ENCODE peak calls at places on chromosome 10, in five cellular contexts. Y is esophagus squamous epithelium, M is upper lobe of right lung, L is PC-3, Z is IMR-90. P is an unnamed sample. For H3K4me1, the result is how much of the 10 kb centered on the place peaks cover.

GRCh38 chr10:86900955-86901354 is 56.5 kb downstream of the MMRN2 start:
- DNase-seq in M (peak), Y (no peak), L (no peak), Z (peak), P (no peak)

GRCh38 chr10:7408494-7409044 is 2.3 kb downstream of the SFMBT2 start:
- DNase-seq in Y (no peak), Z (peak), M (peak), L (peak), P (peak)

GRCh38 chr10:100728928-100729876 is 16.2 kb upstream of the PAX2 start:
- DNase-seq in M (peak), Z (peak), L (peak), Y (no peak), P (peak)

GRCh38 chr10:71392791-71393781 is 3.6 kb upstream of the CDH23 start:
- DNase-seq in Z (no peak), Y (no peak), M (peak), L (no peak), P (no peak)

GRCh38 chr10:6729071-6729773 is 149.1 kb upstream of the PRKCQ start:
- DNase-seq in Y (no peak), M (no peak), Z (peak), L (peak), P (no peak)

GRCh38 chr10:14586901-14587300 is 187.8 kb downstream of the FAM107B start:
- DNase-seq in Z (no peak), M (no peak), Y (no peak), L (no peak), P (no peak)

GRCh38 chr10:35075228-35075627 is 14.9 kb downstream of the CUL2 start:
- DNase-seq in Y (no peak), Z (no peak), L (no peak), M (no peak), P (no peak)

GRCh38 chr10:76017026-76017732 is 585.8 kb downstream of the LRMDA start:
- DNase-seq in L (peak), Z (peak), M (no peak), Y (no peak), P (no peak)

GRCh38 chr10:79185067-79185774 is 116.5 kb downstream of the ZMIZ1 start:
- DNase-seq in L (no peak), M (no peak), Z (peak), Y (no peak), P (no peak)

GRCh38 chr10:48289652-48290238 is 15.2 kb upstream of the FRMPD2 start:
- DNase-seq in Y (no peak), Z (peak), L (peak), M (no peak), P (no peak)

GRCh38 chr10:129466703-129467345 is at the start of gene MGMT:
- DNase-seq in Z (peak), L (peak), Y (peak), M (peak), P (peak)

GRCh38 chr10:124339119-124339807 is 79.5 kb downstream of the OAT start:
- DNase-seq in Y (no peak), M (peak), L (no peak), Z (no peak), P (peak)

GRCh38 chr10:128457136-128457535 is 330.9 kb upstream of the MKI67 start:
- DNase-seq in M (no peak), Y (no peak), L (no peak), Z (no peak), P (peak)

GRCh38 chr10:71193516-71193915 is 18.9 kb upstream of the UNC5B start:
- DNase-seq in M (no peak), Z (no peak), Y (no peak), L (no peak), P (no peak)

GRCh38 chr10:11280187-11280932 is 262.7 kb downstream of the CELF2 start:
- DNase-seq in Z (no peak), M (no peak), Y (no peak), L (no peak), P (no peak)

GRCh38 chr10:125209591-125210373 is 49.4 kb upstream of the CTBP2 start:
- DNase-seq in M (no peak), Z (peak), Y (no peak), L (no peak), P (peak)

GRCh38 chr10:17056781-17057191 is 72.8 kb downstream of the CUBN start:
- DNase-seq in Y (no peak), M (no peak), Z (peak), L (peak), P (no peak)

GRCh38 chr10:112475565-112476233 is 28.7 kb downstream of the VTI1A start:
- DNase-seq in Z (peak), M (no peak), L (peak), Y (no peak), P (no peak)

GRCh38 chr10:52284416-52285013 is 29.6 kb upstream of the DKK1 start:
- DNase-seq in L (no peak), Y (no peak), Z (no peak), M (no peak), P (no peak)

GRCh38 chr10:60807499-60807898 is 29.2 kb downstream of the CDK1 start:
- DNase-seq in Y (no peak), Z (no peak), L (no peak), M (no peak), P (no peak)

GRCh38 chr10:58475322-58476277 is 37.1 kb upstream of the BICC1 start:
- DNase-seq in Y (no peak), L (peak), M (no peak), Z (peak), P (no peak)

GRCh38 chr10:62018141-62018911 is 116.8 kb downstream of the ARID5B start:
- DNase-seq in L (no peak), Y (no peak), Z (no peak), M (no peak), P (no peak)

GRCh38 chr10:62019013-62019684 is 117.7 kb downstream of the ARID5B start:
- DNase-seq in Y (no peak), L (no peak), Z (no peak), M (no peak), P (no peak)

GRCh38 chr10:62021116-62021515 is 119.6 kb downstream of the ARID5B start:
- DNase-seq in Y (no peak), L (no peak), M (no peak), Z (no peak), P (no peak)

GRCh38 chr10:62020362-62020730 is 118.8 kb downstream of the ARID5B start:
- DNase-seq in L (no peak), Z (no peak), Y (no peak), M (no peak), P (no peak)

DNA sequence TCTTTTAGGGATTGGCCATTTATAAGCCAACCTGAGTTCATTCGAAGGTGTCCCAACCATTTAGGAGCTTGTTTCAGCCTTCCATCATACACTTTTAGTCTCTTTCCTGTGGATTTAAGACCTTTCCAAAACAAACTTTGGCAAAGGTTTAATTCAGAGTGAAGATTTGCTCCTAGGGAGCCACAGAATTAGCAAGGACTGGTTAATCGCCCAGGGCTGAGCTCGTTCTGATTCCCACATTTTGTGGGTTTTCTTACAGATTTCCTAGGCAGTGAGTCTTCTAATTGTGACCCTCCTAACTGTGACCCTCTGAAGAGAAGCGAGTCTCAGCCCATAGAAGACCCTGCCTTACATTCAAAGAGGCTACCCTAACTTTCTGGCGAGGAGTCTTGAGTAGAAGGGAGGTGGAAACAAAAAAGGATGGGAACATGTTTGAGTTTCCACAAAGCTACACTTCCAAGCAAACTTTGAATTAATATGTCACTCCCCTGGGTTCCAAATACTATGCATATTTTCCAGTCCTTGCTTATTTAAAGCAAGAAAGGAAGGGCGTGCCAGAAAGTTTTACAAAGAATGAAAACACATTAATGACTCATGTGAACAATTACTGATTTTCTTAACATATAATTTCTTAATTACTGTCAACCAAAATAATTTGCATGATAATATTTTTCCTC is 118.3 kb downstream of the ARID5B start:
- DNase-seq in L (no peak), M (no peak), Y (no peak), Z (no peak), P (no peak)
- H3K4me1 ChIP-seq in L (under half), M (half or more), Y (half or more), Z (under half), P (under half)

DNA sequence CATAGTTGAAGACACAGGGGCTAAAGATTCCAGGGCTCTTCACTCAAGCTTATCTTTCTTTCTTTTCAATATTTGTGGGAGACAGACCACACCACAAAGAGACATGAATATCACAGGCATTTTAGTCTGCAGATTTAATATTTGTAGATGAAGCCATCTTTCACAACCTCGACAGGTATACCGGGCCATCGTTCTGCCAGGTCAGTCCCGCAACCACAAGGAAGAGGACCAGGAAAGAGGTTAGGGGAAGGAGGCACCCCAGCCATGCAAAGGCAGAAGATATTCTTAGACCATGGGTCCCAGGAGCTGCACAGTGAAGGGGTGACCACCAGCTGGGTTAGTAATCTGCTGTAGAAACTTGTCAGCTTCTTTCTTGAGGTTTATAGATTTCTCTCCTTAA is 66.8 kb upstream of the UCN3 start:
- DNase-seq in M (no peak), Y (no peak), L (no peak), Z (no peak), P (no peak)
- H3K4me1 ChIP-seq in M (under half), Y (under half), L (under half), Z (under half), P (under half)

DNA sequence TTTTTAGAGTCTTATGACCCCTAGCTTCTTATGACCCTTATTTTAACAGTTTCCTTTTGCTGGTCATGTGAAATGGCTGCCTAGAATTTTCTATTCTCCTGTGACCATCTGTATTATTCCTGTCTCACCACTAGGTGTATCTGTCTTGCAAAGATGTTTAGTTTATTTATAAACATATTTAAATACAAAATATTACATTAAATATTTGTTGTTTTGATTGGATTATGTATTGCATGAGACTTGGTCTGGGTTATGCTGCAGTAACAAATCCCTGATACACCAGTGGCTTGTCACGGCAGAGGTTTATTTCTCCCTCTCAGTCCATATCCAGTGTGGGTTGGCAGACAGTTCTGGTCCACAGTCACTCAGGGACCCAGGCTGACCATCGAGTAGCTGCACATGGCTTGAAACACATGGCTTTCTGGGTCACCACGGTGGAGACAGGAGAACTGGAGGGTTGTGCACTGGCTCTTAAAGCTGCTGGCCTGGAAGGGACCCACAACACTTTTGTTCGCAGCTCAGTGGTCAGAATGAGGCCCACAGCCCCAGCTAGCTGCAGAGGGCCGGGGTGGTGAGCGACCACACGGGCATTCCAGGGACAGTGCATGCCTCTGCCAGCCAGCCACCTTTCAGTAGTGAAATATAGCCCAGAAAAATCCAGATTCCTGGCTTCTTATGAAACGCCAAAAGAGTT is 7.4 kb downstream of the RASSF4 start:
- DNase-seq in M (no peak), L (no peak), Y (no peak), Z (no peak), P (peak)
- H3K4me1 ChIP-seq in M (half or more), L (under half), Y (half or more), Z (under half), P (half or more)

GRCh38 chr10:68537796-68538195 is 10.5 kb upstream of the SLC25A16 start:
- DNase-seq in L (no peak), Z (no peak), Y (no peak), M (no peak), P (no peak)

GRCh38 chr10:68542046-68542445 is 14.7 kb upstream of the SLC25A16 start:
- DNase-seq in L (peak), M (no peak), Z (peak), Y (no peak), P (no peak)

GRCh38 chr10:68543004-68543918 is 15.9 kb upstream of the SLC25A16 start:
- DNase-seq in M (no peak), Z (peak), L (peak), Y (no peak), P (no peak)
- H3K4me1 ChIP-seq in M (under half), Z (under half), L (under half), Y (under half), P (under half)

DNA sequence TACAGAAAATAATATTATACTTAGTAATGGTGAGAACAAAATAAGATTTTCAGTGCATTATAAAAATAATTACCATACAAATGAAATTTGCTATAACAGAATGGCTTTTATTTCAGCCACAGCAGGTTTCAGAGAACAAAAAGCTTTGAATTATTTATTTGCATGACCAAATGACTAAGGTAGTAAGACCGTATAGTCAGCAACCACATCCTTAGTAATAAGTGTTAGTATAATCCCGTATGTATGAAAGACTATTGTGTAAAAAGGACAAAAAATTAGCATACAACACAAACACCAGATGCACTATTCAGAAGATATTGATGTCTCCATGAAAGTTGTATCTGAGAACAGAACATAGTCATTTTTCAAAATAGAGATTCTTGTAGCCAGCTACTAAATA is 12.2 kb downstream of the PDZD8 start:
- DNase-seq in Y (no peak), L (peak), M (no peak), Z (peak), P (no peak)
- H3K4me1 ChIP-seq in Y (half or more), L (half or more), M (under half), Z (under half), P (half or more)